ENCODE peak calls at places on chromosomes 1 and 21, in eight cellular contexts. U, B, S, R, K, W, Y and O are unnamed samples.

GRCh38 chr21:36709030-36709867 is 10.3 kb downstream of the SIM2 start:
- DNase-seq in K (no peak), B (no peak), Y (no peak), U (peak), S (no peak), W (no peak), R (no peak), O (no peak)

GRCh38 chr1:212030936-212031528 is 4.3 kb downstream of the INTS7 start:
- DNase-seq in S (peak), U (no peak), W (no peak), K (no peak), B (no peak), R (no peak), Y (peak), O (no peak)

GRCh38 chr1:245322673-245323072 is 167.9 kb downstream of the KIF26B start:
- DNase-seq in R (no peak), B (no peak), W (no peak), U (no peak), K (no peak), Y (no peak), S (no peak), O (no peak)

GRCh38 chr1:2528966-2529750 is 905 bp downstream of the HES5 start:
- DNase-seq in Y (no peak), B (no peak), W (peak), R (no peak), S (no peak), U (no peak), K (peak), O (no peak)

GRCh38 chr1:109637446-109637845 is 17.8 kb downstream of the AMPD2 start:
- DNase-seq in Y (no peak), S (no peak), R (no peak), U (no peak), B (no peak), W (no peak), K (no peak), O (peak)

GRCh38 chr1:207070811-207071210 is 17.7 kb downstream of the PFKFB2 start:
- DNase-seq in U (no peak), R (no peak), Y (no peak), S (no peak), W (no peak), K (no peak), B (no peak), O (peak)

GRCh38 chr1:112721966-112722524 is 6.9 kb upstream of the PPM1J start:
- DNase-seq in K (no peak), R (no peak), Y (no peak), U (no peak), W (no peak), B (no peak), S (no peak), O (no peak)

GRCh38 chr1:2000432-2000831 is 3.2 kb downstream of the CFAP74 start:
- DNase-seq in S (no peak), W (no peak), R (no peak), Y (no peak), K (no peak), U (no peak), B (no peak), O (no peak)

GRCh38 chr21:14752006-14752909 is 206.1 kb upstream of the SAMSN1 start:
- DNase-seq in U (no peak), K (no peak), W (no peak), Y (no peak), B (no peak), R (no peak), S (no peak), O (no peak)

GRCh38 chr1:182616130-182617074 is 12.2 kb upstream of the RGS16 start:
- DNase-seq in K (peak), Y (no peak), R (peak), U (peak), B (peak), W (peak), S (peak), O (peak)

GRCh38 chr1:38092256-38092655 is 45.7 kb upstream of the POU3F1 start:
- DNase-seq in W (no peak), Y (no peak), K (no peak), B (no peak), R (no peak), S (no peak), U (no peak), O (no peak)

GRCh38 chr1:48263042-48263441 is 40.5 kb downstream of the SLC5A9 start:
- DNase-seq in U (no peak), K (no peak), R (no peak), B (no peak), W (no peak), Y (no peak), S (no peak), O (no peak)
- H3K27ac ChIP-seq in U (no peak), K (no peak), R (no peak), B (no peak), W (no peak), Y (no peak), S (no peak), O (no peak)

DNA sequence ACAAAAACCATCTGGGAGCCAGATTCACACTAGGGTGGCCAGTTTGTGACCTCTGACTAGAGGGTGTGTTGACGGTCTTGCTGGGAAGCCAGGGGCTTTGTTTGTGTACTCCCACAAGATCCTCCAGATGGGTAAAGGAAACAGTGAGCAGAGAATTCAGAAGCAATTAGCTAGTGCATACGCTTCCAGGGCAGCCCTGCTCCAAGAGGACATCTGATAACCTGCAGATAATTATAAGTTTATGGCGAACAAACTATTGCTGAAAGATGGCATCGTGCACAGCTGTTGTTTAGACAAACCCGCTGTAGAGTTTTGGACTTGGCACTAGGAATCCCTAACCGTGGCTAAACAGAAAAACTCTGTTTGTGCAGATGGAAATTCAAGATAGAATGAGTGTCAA is 326.4 kb downstream of the TGFB2 start:
- DNase-seq in Y (no peak), S (peak), K (no peak), B (no peak), W (no peak), R (no peak), U (no peak), O (no peak)
- H3K27ac ChIP-seq in Y (peak), S (no peak), K (no peak), B (no peak), W (no peak), R (no peak), U (no peak), O (no peak)

DNA sequence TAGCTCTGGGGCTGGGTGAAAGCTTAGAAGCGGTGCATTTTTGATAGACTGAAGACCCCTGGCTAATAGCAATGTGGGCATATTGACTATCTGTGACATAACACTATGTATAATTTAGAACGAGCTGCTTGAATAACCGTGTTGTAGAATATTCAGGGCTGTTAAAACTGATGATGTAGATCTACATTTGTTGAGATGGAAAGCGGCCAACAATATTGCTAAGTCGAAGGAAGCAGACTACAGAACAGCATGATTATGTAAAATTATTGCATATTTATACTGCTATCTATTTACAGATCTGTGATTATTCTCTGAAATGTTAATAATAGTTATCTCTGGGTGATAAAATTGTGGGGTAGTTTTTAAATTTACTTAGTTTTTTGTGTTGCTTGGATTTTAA is 41.1 kb upstream of the BCL10 start:
- DNase-seq in B (no peak), K (no peak), S (no peak), Y (no peak), W (no peak), U (no peak), R (no peak), O (no peak)
- H3K27ac ChIP-seq in B (no peak), K (no peak), S (no peak), Y (no peak), W (no peak), U (no peak), R (no peak), O (no peak)

DNA sequence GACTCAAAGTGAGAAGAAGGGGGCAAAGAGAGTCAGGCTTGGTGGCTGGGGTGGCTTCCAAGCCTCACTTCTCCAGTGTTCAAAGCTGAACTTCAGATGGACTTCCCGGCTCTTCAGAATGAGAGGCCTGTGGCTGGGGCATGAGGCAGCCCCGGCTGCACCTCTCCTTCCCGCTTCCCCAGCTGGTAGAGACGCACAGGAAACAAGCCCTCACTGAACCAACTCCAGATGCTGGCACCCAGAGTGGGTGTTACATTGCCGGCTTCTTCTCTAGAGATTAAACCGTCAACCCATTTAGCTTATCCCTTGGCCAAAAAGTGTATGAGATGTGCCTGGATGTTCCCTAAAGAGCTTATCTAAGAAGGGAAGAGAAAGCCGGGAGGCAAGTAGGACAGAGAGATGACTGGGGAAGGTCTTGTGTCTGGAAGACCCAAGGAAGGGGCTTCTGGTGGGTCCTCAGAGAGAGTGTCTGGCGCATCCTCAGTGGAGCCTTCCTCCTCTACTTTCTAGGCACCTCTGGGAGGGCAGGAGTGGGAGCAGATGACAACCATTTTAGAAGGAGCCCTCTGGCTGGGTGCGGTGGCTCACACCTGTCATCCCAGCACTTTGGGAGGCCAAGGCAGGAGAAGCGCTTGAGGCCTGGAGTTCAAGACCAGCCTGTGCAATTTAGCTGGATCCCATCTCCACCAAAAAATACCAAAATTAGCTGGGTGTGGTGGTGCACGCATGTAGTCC is 2.0 kb downstream of the ADAMTSL4 start:
- DNase-seq in U (no peak), K (no peak), R (no peak), S (no peak), Y (no peak), B (no peak), W (no peak), O (peak)
- H3K27ac ChIP-seq in U (peak), K (no peak), R (peak), S (no peak), Y (no peak), B (no peak), W (peak), O (no peak)

GRCh38 chr21:18153063-18153462 is 91.6 kb upstream of the CHODL start:
- DNase-seq in B (no peak), S (no peak), U (no peak), Y (no peak), K (no peak), W (no peak), R (no peak), O (no peak)
- H3K27ac ChIP-seq in B (no peak), S (no peak), U (no peak), Y (no peak), K (no peak), W (no peak), R (no peak), O (no peak)

GRCh38 chr21:32748529-32748928 is 20.7 kb upstream of the SYNJ1 start:
- DNase-seq in K (no peak), W (no peak), B (no peak), Y (no peak), S (no peak), U (no peak), R (no peak), O (no peak)
- H3K27ac ChIP-seq in K (no peak), W (no peak), B (no peak), Y (no peak), S (no peak), U (no peak), R (no peak), O (no peak)

DNA sequence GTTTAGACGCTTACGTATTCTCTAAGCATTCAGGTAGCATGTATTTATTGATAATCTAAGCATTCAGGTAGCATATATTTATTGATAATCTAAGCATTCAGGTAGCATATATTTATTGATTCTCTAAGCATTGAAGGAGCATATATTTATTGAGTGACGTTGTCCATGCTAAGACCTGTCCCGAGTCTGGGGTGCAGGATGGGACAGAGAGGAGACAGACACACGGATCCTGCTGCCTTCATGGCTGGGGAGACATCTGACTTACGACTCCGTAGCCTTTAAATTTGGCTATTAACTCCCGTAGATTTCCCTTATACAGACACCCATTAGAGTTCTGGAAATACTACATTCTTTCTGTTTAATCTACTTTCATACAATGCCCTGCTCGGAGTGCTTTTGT is 982 bp downstream of the SCCPDH start:
- DNase-seq in K (no peak), R (no peak), B (no peak), S (no peak), Y (peak), U (no peak), W (no peak), O (no peak)
- H3K27ac ChIP-seq in K (no peak), R (no peak), B (no peak), S (no peak), Y (no peak), U (no peak), W (peak), O (peak)

DNA sequence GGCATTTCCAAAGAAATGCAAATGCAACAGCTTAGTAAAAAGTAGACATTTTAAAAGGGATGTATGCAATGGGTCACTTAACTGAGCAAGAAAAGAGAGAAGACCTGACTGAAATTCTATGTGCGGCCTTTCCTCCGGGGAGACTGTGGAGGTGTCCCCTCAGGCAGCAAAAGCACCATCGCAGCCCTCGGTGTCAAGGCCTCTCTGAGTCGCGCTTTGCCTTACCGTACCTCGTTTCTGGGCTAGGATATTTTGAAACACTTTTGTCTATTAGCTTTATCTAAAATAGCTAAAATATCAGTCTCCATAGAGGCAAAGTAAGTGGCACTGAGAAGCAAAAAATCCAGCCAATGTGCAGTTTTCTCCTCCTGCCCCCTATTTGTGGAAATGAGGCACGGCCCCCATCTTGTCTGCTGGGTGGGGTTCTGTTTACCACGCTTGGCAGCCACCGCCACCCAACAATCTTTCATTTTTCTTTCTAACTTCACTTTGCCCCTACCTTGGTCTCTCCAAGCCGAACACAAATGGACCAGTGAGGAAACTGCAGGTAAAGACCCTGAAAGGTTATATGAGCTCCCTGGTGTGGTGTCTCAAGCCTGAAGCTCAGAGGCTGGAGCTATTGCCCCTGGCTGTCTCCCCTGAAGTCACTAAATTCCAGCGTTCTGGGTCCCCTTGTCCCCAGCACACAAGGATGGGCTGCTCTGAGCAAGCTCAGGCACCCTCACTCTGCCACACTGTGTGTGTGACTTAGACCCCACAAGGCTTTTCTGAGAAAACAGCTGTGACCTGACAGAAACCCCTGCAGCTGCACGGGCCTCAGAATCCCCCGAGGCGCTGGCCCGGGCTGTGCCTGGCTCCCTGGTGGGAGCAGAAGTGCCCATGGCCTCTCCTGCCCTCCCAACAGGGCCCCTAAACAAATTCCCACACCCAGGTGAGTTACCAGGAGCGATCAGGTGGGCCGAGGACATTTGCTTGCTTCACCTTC is 1.6 kb downstream of the CD247 start:
- DNase-seq in W (no peak), Y (no peak), R (no peak), B (no peak), U (no peak), S (no peak), K (peak), O (no peak)
- H3K27ac ChIP-seq in W (no peak), Y (no peak), R (no peak), B (peak), U (peak), S (no peak), K (peak), O (no peak)

DNA sequence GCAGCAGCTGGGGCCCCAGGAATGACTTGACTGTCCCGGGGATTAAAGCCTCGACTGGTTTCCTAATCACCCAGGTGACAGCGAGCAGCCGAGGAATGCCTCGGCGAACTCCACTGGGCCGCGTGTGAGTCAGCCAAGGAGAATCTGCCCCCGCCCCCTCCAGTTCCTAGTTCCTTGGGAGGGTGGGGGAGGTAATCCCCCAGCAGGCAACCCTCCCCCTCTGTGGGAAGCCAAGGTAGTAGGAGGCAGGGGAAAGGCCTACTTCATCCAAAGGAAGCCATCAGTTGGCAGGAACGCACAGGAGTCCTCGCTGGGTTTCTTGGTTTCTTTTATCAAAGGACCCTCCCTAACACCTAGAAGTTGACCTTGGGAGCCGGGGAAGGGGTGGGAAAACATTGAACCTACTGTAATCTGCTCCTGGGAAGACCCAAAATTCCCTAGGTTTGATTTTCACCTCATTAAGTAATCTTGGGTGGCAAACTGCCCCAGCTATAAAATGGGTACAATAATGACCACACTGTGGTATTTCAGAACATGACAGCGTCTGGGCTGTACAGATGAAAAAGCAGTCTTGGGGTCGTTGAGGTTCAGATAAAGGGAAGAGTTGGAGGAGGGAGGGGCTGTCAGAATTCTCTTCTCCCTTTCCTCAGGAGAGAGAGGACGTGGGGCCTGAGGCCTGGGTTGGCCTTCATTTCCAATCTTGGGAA is 1.4 kb downstream of the TENT5B start:
- DNase-seq in K (no peak), U (no peak), B (no peak), R (peak), S (peak), W (no peak), Y (peak), O (no peak)
- H3K27ac ChIP-seq in K (no peak), U (no peak), B (no peak), R (peak), S (peak), W (peak), Y (peak), O (no peak)